ENCODE peak calls at places on chromosomes 16 and 17, in seven cellular contexts. One of them, this sample, is unnamed.

GRCh38 chr17:6446516-6447100 is 2.4 kb downstream of the PIMREG start:
- DNase-seq in CD8-positive, alpha-beta T cell: no peak
- DNase-seq in WTC11: no peak
- DNase-seq in RWPE1: no peak
- DNase-seq in ascending aorta: no peak
- DNase-seq in MM.1S: no peak
- DNase-seq in mucosa of descending colon: no peak
- DNase-seq in this sample: no peak

GRCh38 chr16:70433456-70434103 is 5.3 kb downstream of the ST3GAL2 start:
- DNase-seq in CD8-positive, alpha-beta T cell: no peak
- DNase-seq in WTC11: no peak
- DNase-seq in mucosa of descending colon: peak; percentile 34
- DNase-seq in ascending aorta: no peak
- DNase-seq in RWPE1: no peak
- DNase-seq in MM.1S: no peak
- DNase-seq in this sample: no peak

GRCh38 chr17:57521606-57522435 is 223.3 kb downstream of the CCDC182 start:
- DNase-seq in WTC11: no peak
- DNase-seq in CD8-positive, alpha-beta T cell: no peak
- DNase-seq in MM.1S: no peak
- DNase-seq in RWPE1: no peak
- DNase-seq in ascending aorta: no peak
- DNase-seq in mucosa of descending colon: no peak
- DNase-seq in this sample: no peak

GRCh38 chr16:54957403-54957802 is 26.7 kb downstream of the IRX5 start:
- DNase-seq in mucosa of descending colon: peak; percentile 59
- DNase-seq in RWPE1: peak; percentile 24
- DNase-seq in CD8-positive, alpha-beta T cell: no peak
- DNase-seq in MM.1S: peak; percentile 50
- DNase-seq in WTC11: peak; percentile 61
- DNase-seq in ascending aorta: no peak
- DNase-seq in this sample: peak; percentile 32

GRCh38 chr16:84272740-84273320 is 21.8 kb upstream of the WFDC1 start:
- DNase-seq in WTC11: no peak
- DNase-seq in RWPE1: no peak
- DNase-seq in MM.1S: no peak
- DNase-seq in CD8-positive, alpha-beta T cell: no peak
- DNase-seq in ascending aorta: no peak
- DNase-seq in mucosa of descending colon: no peak
- DNase-seq in this sample: no peak

GRCh38 chr17:62064791-62065563 is at the start of gene MED13:
- DNase-seq in RWPE1: peak; percentile 63
- DNase-seq in mucosa of descending colon: peak; percentile 70
- DNase-seq in ascending aorta: peak; percentile 17
- DNase-seq in WTC11: peak; percentile 61
- DNase-seq in MM.1S: peak; percentile 44
- DNase-seq in CD8-positive, alpha-beta T cell: peak; percentile 34
- DNase-seq in this sample: peak; percentile 52

GRCh38 chr17:79740413-79740812 is 9.7 kb downstream of the ENPP7 start:
- DNase-seq in ascending aorta: no peak
- DNase-seq in RWPE1: no peak
- DNase-seq in MM.1S: no peak
- DNase-seq in CD8-positive, alpha-beta T cell: no peak
- DNase-seq in WTC11: no peak
- DNase-seq in mucosa of descending colon: no peak
- DNase-seq in this sample: no peak

GRCh38 chr17:8142887-8143580 is 9.2 kb downstream of the PER1 start:
- DNase-seq in RWPE1: no peak
- DNase-seq in CD8-positive, alpha-beta T cell: no peak
- DNase-seq in WTC11: no peak
- DNase-seq in mucosa of descending colon: no peak
- DNase-seq in MM.1S: no peak
- DNase-seq in ascending aorta: no peak
- DNase-seq in this sample: no peak

GRCh38 chr16:52440248-52440647 is 106.7 kb downstream of the TOX3 start:
- DNase-seq in WTC11: no peak
- DNase-seq in mucosa of descending colon: no peak
- DNase-seq in CD8-positive, alpha-beta T cell: no peak
- DNase-seq in RWPE1: no peak
- DNase-seq in ascending aorta: no peak
- DNase-seq in MM.1S: no peak
- DNase-seq in this sample: no peak

GRCh38 chr17:57997085-57997809 is 9.2 kb upstream of the VEZF1 start:
- DNase-seq in mucosa of descending colon: no peak
- DNase-seq in CD8-positive, alpha-beta T cell: no peak
- DNase-seq in RWPE1: no peak
- DNase-seq in WTC11: no peak
- DNase-seq in ascending aorta: no peak
- DNase-seq in MM.1S: no peak
- DNase-seq in this sample: no peak

GRCh38 chr16:75267631-75268264 is 16.3 kb upstream of the BCAR1 start:
- DNase-seq in MM.1S: no peak
- DNase-seq in RWPE1: peak; percentile 95
- DNase-seq in CD8-positive, alpha-beta T cell: no peak
- DNase-seq in WTC11: no peak
- DNase-seq in mucosa of descending colon: peak; percentile 82
- DNase-seq in ascending aorta: no peak
- DNase-seq in this sample: no peak

GRCh38 chr16:22297114-22297870 is at the start of gene POLR3E:
- DNase-seq in mucosa of descending colon: peak; percentile 100
- DNase-seq in RWPE1: peak; percentile 97
- DNase-seq in ascending aorta: peak; percentile 98
- DNase-seq in MM.1S: peak; percentile 98
- DNase-seq in WTC11: peak; percentile 99
- DNase-seq in CD8-positive, alpha-beta T cell: peak; percentile 100
- DNase-seq in this sample: peak; percentile 100

GRCh38 chr16:88560722-88561484 is 9.3 kb upstream of the ZC3H18 start:
- DNase-seq in MM.1S: no peak
- DNase-seq in CD8-positive, alpha-beta T cell: no peak
- DNase-seq in WTC11: peak; percentile 71
- DNase-seq in ascending aorta: no peak
- DNase-seq in RWPE1: peak; percentile 16
- DNase-seq in mucosa of descending colon: peak; percentile 44
- DNase-seq in this sample: peak; percentile 44

GRCh38 chr16:11212819-11213196 is 43.2 kb downstream of the SOCS1 start:
- DNase-seq in MM.1S: no peak
- DNase-seq in RWPE1: no peak
- DNase-seq in WTC11: no peak
- DNase-seq in mucosa of descending colon: no peak
- DNase-seq in CD8-positive, alpha-beta T cell: no peak
- DNase-seq in ascending aorta: no peak
- DNase-seq in this sample: no peak

GRCh38 chr16:64449511-64449910 is 672.4 kb downstream of the CDH11 start:
- DNase-seq in RWPE1: no peak
- DNase-seq in ascending aorta: no peak
- DNase-seq in CD8-positive, alpha-beta T cell: no peak
- DNase-seq in MM.1S: no peak
- DNase-seq in WTC11: no peak
- DNase-seq in mucosa of descending colon: no peak
- DNase-seq in this sample: no peak

GRCh38 chr17:32460054-32460453 is 15.7 kb downstream of the PSMD11 start:
- DNase-seq in ascending aorta: no peak
- DNase-seq in WTC11: no peak
- DNase-seq in CD8-positive, alpha-beta T cell: no peak
- DNase-seq in mucosa of descending colon: no peak
- DNase-seq in RWPE1: no peak
- DNase-seq in MM.1S: no peak
- DNase-seq in this sample: no peak

GRCh38 chr16:53457670-53458069 is 23.4 kb downstream of the RBL2 start:
- DNase-seq in RWPE1: no peak
- DNase-seq in mucosa of descending colon: peak; percentile 56
- DNase-seq in CD8-positive, alpha-beta T cell: peak; percentile 46
- DNase-seq in MM.1S: peak; percentile 94
- DNase-seq in WTC11: no peak
- DNase-seq in ascending aorta: no peak
- DNase-seq in this sample: no peak

GRCh38 chr17:55710829-55711496 is 11.7 kb downstream of the TMEM100 start:
- DNase-seq in RWPE1: no peak
- DNase-seq in ascending aorta: no peak
- DNase-seq in CD8-positive, alpha-beta T cell: no peak
- DNase-seq in mucosa of descending colon: no peak
- DNase-seq in MM.1S: no peak
- DNase-seq in WTC11: no peak
- DNase-seq in this sample: no peak

GRCh38 chr16:48556913-48557351 is 53.0 kb downstream of the N4BP1 start:
- DNase-seq in WTC11: no peak
- DNase-seq in mucosa of descending colon: no peak
- DNase-seq in ascending aorta: no peak
- DNase-seq in MM.1S: no peak
- DNase-seq in CD8-positive, alpha-beta T cell: no peak
- DNase-seq in RWPE1: peak; percentile 24
- DNase-seq in this sample: no peak

GRCh38 chr17:77995146-77995852 is 36.8 kb downstream of the TNRC6C start:
- DNase-seq in MM.1S: no peak
- DNase-seq in mucosa of descending colon: no peak
- DNase-seq in CD8-positive, alpha-beta T cell: no peak
- DNase-seq in WTC11: no peak
- DNase-seq in ascending aorta: no peak
- DNase-seq in RWPE1: no peak
- DNase-seq in this sample: no peak

GRCh38 chr16:25988089-25988488 is 296.3 kb downstream of the HS3ST4 start:
- DNase-seq in WTC11: peak; percentile 19
- DNase-seq in mucosa of descending colon: no peak
- DNase-seq in CD8-positive, alpha-beta T cell: no peak
- DNase-seq in RWPE1: no peak
- DNase-seq in ascending aorta: no peak
- DNase-seq in MM.1S: no peak
- DNase-seq in this sample: no peak

GRCh38 chr16:50265716-50266336 is 525 bp upstream of the ADCY7 start:
- DNase-seq in MM.1S: no peak
- DNase-seq in RWPE1: no peak
- DNase-seq in ascending aorta: no peak
- DNase-seq in CD8-positive, alpha-beta T cell: no peak
- DNase-seq in WTC11: no peak
- DNase-seq in mucosa of descending colon: no peak
- DNase-seq in this sample: no peak

GRCh38 chr17:69860142-69860680 is 214.8 kb upstream of the KCNJ16 start:
- DNase-seq in CD8-positive, alpha-beta T cell: no peak
- DNase-seq in WTC11: no peak
- DNase-seq in ascending aorta: no peak
- DNase-seq in mucosa of descending colon: no peak
- DNase-seq in RWPE1: no peak
- DNase-seq in MM.1S: no peak
- DNase-seq in this sample: no peak

DNA sequence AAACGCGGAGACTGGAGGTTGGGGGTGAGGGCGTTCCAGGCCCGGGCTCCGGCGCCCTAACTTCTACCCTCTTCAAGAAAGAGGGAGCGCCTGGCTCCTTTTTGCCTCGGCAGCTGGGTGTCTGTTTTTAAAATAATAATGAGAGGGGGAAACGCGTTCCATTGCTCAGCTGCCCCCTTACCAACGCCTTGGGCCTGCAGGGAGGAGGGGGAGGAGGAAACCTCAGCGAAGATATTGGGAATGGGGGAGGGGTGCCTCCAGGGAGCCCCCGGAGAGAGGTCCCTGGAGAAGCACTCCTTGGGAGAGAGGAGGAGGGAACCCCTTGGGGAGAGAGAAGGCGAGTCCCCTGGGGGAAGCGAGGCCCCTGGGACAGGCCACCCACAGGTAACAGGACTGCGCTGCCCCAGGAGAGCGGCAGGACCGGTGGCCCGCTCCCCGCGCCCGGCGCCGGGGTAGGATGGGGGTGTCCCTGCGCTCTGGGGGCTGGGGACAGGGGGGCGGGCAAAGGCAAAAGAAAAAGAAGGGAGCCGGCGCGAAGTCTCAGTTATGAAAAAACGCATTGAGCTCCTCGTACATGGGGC is 2.7 kb downstream of the NEUROD2 start:
- DNase-seq in mucosa of descending colon: no peak
- DNase-seq in MM.1S: no peak
- DNase-seq in RWPE1: no peak
- DNase-seq in CD8-positive, alpha-beta T cell: no peak
- DNase-seq in ascending aorta: no peak
- DNase-seq in WTC11: no peak
- DNase-seq in this sample: no peak
- TF ChIP-seq CTCF in mucosa of descending colon: no peak
- TF ChIP-seq CTCF in MM.1S: no peak
- TF ChIP-seq CTCF in RWPE1: no peak
- TF ChIP-seq CTCF in CD8-positive, alpha-beta T cell: no peak
- TF ChIP-seq CTCF in ascending aorta: no peak
- TF ChIP-seq CTCF in WTC11: no peak
- TF ChIP-seq CTCF in this sample: no peak

DNA sequence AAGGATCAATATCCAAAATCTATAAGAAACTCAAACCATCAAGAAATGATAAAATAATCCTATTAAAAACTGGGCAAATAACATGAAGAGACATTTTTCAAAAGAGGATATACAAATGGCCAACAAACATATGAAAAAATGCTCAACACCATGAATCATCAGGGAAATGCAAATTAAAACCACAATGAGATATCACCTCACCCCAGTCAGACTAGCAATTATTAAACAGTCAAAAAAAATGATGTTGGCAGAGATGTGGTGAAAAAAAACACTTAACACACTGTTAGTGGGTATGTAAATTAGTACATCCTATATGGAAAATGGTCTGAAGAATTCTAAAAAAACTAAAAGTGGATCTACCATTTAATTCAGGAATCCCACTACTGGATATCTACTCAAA is 379.0 kb upstream of the SOX9 start:
- DNase-seq in CD8-positive, alpha-beta T cell: no peak
- DNase-seq in WTC11: no peak
- DNase-seq in MM.1S: no peak
- DNase-seq in ascending aorta: no peak
- DNase-seq in RWPE1: no peak
- DNase-seq in mucosa of descending colon: no peak
- DNase-seq in this sample: no peak
- TF ChIP-seq CTCF in CD8-positive, alpha-beta T cell: no peak
- TF ChIP-seq CTCF in WTC11: no peak
- TF ChIP-seq CTCF in MM.1S: no peak
- TF ChIP-seq CTCF in ascending aorta: no peak
- TF ChIP-seq CTCF in RWPE1: no peak
- TF ChIP-seq CTCF in mucosa of descending colon: no peak
- TF ChIP-seq CTCF in this sample: no peak

DNA sequence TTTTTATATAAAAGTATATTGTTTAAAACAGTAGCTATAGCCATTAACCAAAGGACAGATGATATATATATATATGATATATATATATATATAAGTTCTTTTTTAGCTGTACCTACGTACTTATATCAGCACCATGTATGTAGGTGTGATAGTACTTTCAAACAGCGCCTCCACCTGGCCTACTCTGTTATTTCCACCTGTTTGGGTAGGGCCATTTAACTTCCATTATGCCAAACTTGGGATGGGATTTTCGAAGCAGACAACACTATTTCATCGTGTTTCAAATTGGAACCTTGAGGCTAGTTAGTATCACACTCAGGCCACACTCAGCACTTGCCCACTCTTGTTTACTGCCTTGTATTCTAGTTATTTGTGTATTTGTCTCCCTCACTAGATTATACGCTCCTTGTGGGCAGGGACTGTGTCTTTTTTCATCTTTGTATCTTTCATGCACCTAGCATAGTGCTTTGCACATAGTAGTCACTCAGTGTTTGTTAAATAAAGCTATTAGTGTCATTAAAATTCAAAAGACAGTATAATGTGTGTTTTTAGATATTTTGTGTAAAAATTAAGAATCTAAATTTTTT is 11.8 kb upstream of the CLTC start:
- DNase-seq in RWPE1: no peak
- DNase-seq in CD8-positive, alpha-beta T cell: no peak
- DNase-seq in ascending aorta: no peak
- DNase-seq in mucosa of descending colon: peak; percentile 46
- DNase-seq in MM.1S: peak; percentile 25
- DNase-seq in WTC11: peak; percentile 73
- DNase-seq in this sample: peak; percentile 18
- TF ChIP-seq CTCF in RWPE1: no peak
- TF ChIP-seq CTCF in CD8-positive, alpha-beta T cell: peak; percentile 47
- TF ChIP-seq CTCF in ascending aorta: no peak
- TF ChIP-seq CTCF in mucosa of descending colon: no peak
- TF ChIP-seq CTCF in MM.1S: peak; percentile 27
- TF ChIP-seq CTCF in WTC11: peak; percentile 64
- TF ChIP-seq CTCF in this sample: peak; percentile 65

GRCh38 chr16:27193300-27193990 is 9.9 kb upstream of the KDM8 start:
- DNase-seq in ascending aorta: no peak
- DNase-seq in WTC11: no peak
- DNase-seq in CD8-positive, alpha-beta T cell: no peak
- DNase-seq in RWPE1: no peak
- DNase-seq in mucosa of descending colon: no peak
- DNase-seq in MM.1S: no peak
- DNase-seq in this sample: no peak
- TF ChIP-seq CTCF in ascending aorta: no peak
- TF ChIP-seq CTCF in WTC11: no peak
- TF ChIP-seq CTCF in CD8-positive, alpha-beta T cell: no peak
- TF ChIP-seq CTCF in RWPE1: no peak
- TF ChIP-seq CTCF in mucosa of descending colon: no peak
- TF ChIP-seq CTCF in MM.1S: no peak
- TF ChIP-seq CTCF in this sample: no peak

This sample was measured in endothelial cell.